ENCODE peak calls at places on chromosomes 11 and 22, in five cellular contexts. One of them, this sample, is unnamed.

GRCh38 chr11:69972351-69972802 is 105.7 kb upstream of the ANO1 start:
- DNase-seq in fibroblast of pulmonary artery: no peak
- DNase-seq in putamen: no peak
- DNase-seq in pons: no peak
- DNase-seq in ELF-1: no peak
- DNase-seq in this sample: no peak

GRCh38 chr22:36966851-36967535 is 52.3 kb downstream of the TST start:
- DNase-seq in fibroblast of pulmonary artery: peak; percentile 43
- DNase-seq in putamen: no peak
- DNase-seq in pons: no peak
- DNase-seq in ELF-1: no peak
- DNase-seq in this sample: no peak

GRCh38 chr22:19086944-19087343 is 35.3 kb downstream of the DGCR2 start:
- DNase-seq in fibroblast of pulmonary artery: peak; percentile 44
- DNase-seq in putamen: no peak
- DNase-seq in pons: no peak
- DNase-seq in ELF-1: no peak
- DNase-seq in this sample: no peak

GRCh38 chr22:30208631-30209603 is 37.6 kb downstream of the LIF start:
- DNase-seq in fibroblast of pulmonary artery: peak; percentile 94
- DNase-seq in putamen: no peak
- DNase-seq in pons: no peak
- DNase-seq in ELF-1: peak; percentile 52
- DNase-seq in this sample: no peak

GRCh38 chr22:37164535-37164887 is 14.8 kb upstream of the IL2RB start:
- DNase-seq in fibroblast of pulmonary artery: no peak
- DNase-seq in putamen: no peak
- DNase-seq in pons: no peak
- DNase-seq in ELF-1: no peak
- DNase-seq in this sample: no peak

GRCh38 chr11:122933434-122933833 is 48.2 kb downstream of the BSX start:
- DNase-seq in fibroblast of pulmonary artery: no peak
- DNase-seq in putamen: no peak
- DNase-seq in pons: no peak
- DNase-seq in ELF-1: no peak
- DNase-seq in this sample: no peak

GRCh38 chr11:10900686-10901415 is 43.0 kb upstream of the ZBED5 start:
- DNase-seq in fibroblast of pulmonary artery: no peak
- DNase-seq in putamen: no peak
- DNase-seq in pons: no peak
- DNase-seq in ELF-1: no peak
- DNase-seq in this sample: no peak

GRCh38 chr11:75565221-75565814 is 3.3 kb downstream of the SERPINH1 start:
- DNase-seq in fibroblast of pulmonary artery: peak; percentile 71
- DNase-seq in putamen: no peak
- DNase-seq in pons: no peak
- DNase-seq in ELF-1: peak; percentile 87
- DNase-seq in this sample: no peak

GRCh38 chr11:63862923-63863322 is 24.0 kb downstream of the MARK2 start:
- DNase-seq in fibroblast of pulmonary artery: no peak
- DNase-seq in putamen: no peak
- DNase-seq in pons: no peak
- DNase-seq in ELF-1: no peak
- DNase-seq in this sample: no peak

GRCh38 chr11:9473408-9473807 is 12.6 kb downstream of the ZNF143 start:
- DNase-seq in fibroblast of pulmonary artery: no peak
- DNase-seq in putamen: no peak
- DNase-seq in pons: no peak
- DNase-seq in ELF-1: no peak
- DNase-seq in this sample: no peak

GRCh38 chr11:104653011-104653806 is 245.1 kb downstream of the CASP12 start:
- DNase-seq in fibroblast of pulmonary artery: peak; percentile 21
- DNase-seq in putamen: no peak
- DNase-seq in pons: no peak
- DNase-seq in ELF-1: no peak
- DNase-seq in this sample: no peak

This sample was measured in effector memory CD4-positive, alpha-beta T cell.